ENCODE peak calls at places on chromosomes 16 and 17, in seven cellular contexts. R is endothelial cell, U is fibroblast of the aortic adventitia, A is KG1, T is NCI-H460, Q is activated gamma-delta T cell treated with Interleukin-2 at 50 U/mL for 16 hours, K is mammary epithelial cell. D is an unnamed sample.

GRCh38 chr17:36152639-36153120 is 23.8 kb downstream of the TBC1D3B start:
- DNase-seq in R (no peak), U (peak; percentile 43), A (no peak), T (no peak), Q (no peak), K (no peak), D (no peak)

GRCh38 chr16:12531937-12532336 is 271.8 kb downstream of the CPPED1 start:
- DNase-seq in R (no peak), U (no peak), A (no peak), T (no peak), Q (no peak), K (no peak), D (no peak)

GRCh38 chr16:89711601-89712475 is 8.9 kb downstream of the VPS9D1 start:
- DNase-seq in R (peak; percentile 77), U (peak; percentile 37), A (peak; percentile 49), T (peak; percentile 64), Q (peak; percentile 71), K (peak; percentile 37), D (no peak)

GRCh38 chr16:81582655-81583441 is 138.2 kb downstream of the CMIP start:
- DNase-seq in R (no peak), U (no peak), A (no peak), T (no peak), Q (no peak), K (no peak), D (no peak)

GRCh38 chr16:1262846-1263221 is 7.0 kb downstream of the TPSD1 start:
- DNase-seq in R (no peak), U (no peak), A (no peak), T (no peak), Q (no peak), K (no peak), D (no peak)

GRCh38 chr17:79749156-79749815 is 18.5 kb downstream of the ENPP7 start:
- DNase-seq in R (no peak), U (peak; percentile 89), A (no peak), T (no peak), Q (no peak), K (peak; percentile 27), D (no peak)

GRCh38 chr17:74999523-74999922 is 12.1 kb downstream of the CDR2L start:
- DNase-seq in R (no peak), U (no peak), A (no peak), T (no peak), Q (no peak), K (no peak), D (no peak)

GRCh38 chr16:27969574-27969973 is 93.9 kb downstream of the GSG1L start:
- DNase-seq in R (no peak), U (peak; percentile 22), A (no peak), T (no peak), Q (no peak), K (peak; percentile 26), D (no peak)

GRCh38 chr17:28549274-28550132 is 2.9 kb downstream of the UNC119 start:
- DNase-seq in R (no peak), U (no peak), A (no peak), T (no peak), Q (peak; percentile 42), K (no peak), D (no peak)

GRCh38 chr17:70563301-70563820 is 394.0 kb downstream of the KCNJ2 start:
- DNase-seq in R (no peak), U (no peak), A (no peak), T (no peak), Q (no peak), K (no peak), D (no peak)

GRCh38 chr16:19861069-19861468 is 23.6 kb downstream of the GPRC5B start:
- DNase-seq in R (no peak), U (no peak), A (no peak), T (no peak), Q (no peak), K (no peak), D (no peak)

GRCh38 chr16:57318240-57318970 is 33.9 kb upstream of the PLLP start:
- DNase-seq in R (no peak), U (peak; percentile 35), A (no peak), T (no peak), Q (no peak), K (no peak), D (no peak)

GRCh38 chr16:49012961-49013726 is 268.5 kb downstream of the CBLN1 start:
- DNase-seq in R (no peak), U (peak; percentile 29), A (no peak), T (no peak), Q (no peak), K (no peak), D (peak; percentile 64)

GRCh38 chr17:8823279-8823678 is 24.1 kb upstream of the MFSD6L start:
- DNase-seq in R (no peak), U (no peak), A (no peak), T (no peak), Q (no peak), K (no peak), D (no peak)

GRCh38 chr17:36743130-36743529 is 141.7 kb downstream of the MRM1 start:
- DNase-seq in R (no peak), U (no peak), A (no peak), T (no peak), Q (no peak), K (no peak), D (peak; percentile 66)

GRCh38 chr17:78130439-78131101 is at the start of gene TMC8:
- DNase-seq in R (no peak), U (no peak), A (peak; percentile 93), T (no peak), Q (peak; percentile 90), K (no peak), D (no peak)

GRCh38 chr16:4344659-4345438 is 6.3 kb downstream of the PAM16 start:
- DNase-seq in R (no peak), U (peak; percentile 32), A (no peak), T (peak; percentile 46), Q (no peak), K (no peak), D (peak; percentile 79)

D was measured in DMS79 treated with DMSO at 0.1 percent for 48 hours.